ENCODE peak calls at places on chromosomes 13 and 19, in nine cellular contexts. W is central memory CD4-positive, alpha-beta T cell; N is gastrocnemius medialis; C is AG10803; A is progenitor cell of endocrine pancreas; H is HT1080; I is OCI-LY7; D is stimulated activated CD8-positive, alpha-beta memory T cell treated with anti-CD3 and anti-CD28 coated beads, Interleukin-2, amount 100 ng/mL, for 48 hours; F is NCI-H460. R is an unnamed sample.

GRCh38 chr19:49409441-49410029 is 13.7 kb downstream of the PTH2 start:
- DNase-seq in F (no peak), C (no peak), I (peak), D (no peak), W (peak), H (no peak), A (no peak), N (no peak), R (no peak)

GRCh38 chr13:93477238-93477637 is 250.6 kb downstream of the GPC6 start:
- DNase-seq in D (no peak), F (no peak), N (no peak), C (peak), H (no peak), I (no peak), A (no peak), W (no peak), R (peak)

GRCh38 chr13:66560189-66560588 is 669.9 kb downstream of the PCDH9 start:
- DNase-seq in I (no peak), H (no peak), N (no peak), A (no peak), D (no peak), C (no peak), W (no peak), F (no peak), R (no peak)

GRCh38 chr19:23440791-23441190 is 45.5 kb upstream of the ZNF91 start:
- DNase-seq in H (no peak), F (no peak), A (no peak), D (peak), C (no peak), N (no peak), W (no peak), I (peak), R (no peak)

GRCh38 chr13:52348983-52349780 is 56.8 kb downstream of the THSD1 start:
- DNase-seq in F (peak), D (no peak), A (no peak), I (no peak), H (peak), C (peak), N (no peak), W (no peak), R (peak)

GRCh38 chr13:74206061-74206561 is 71.9 kb upstream of the KLF12 start:
- DNase-seq in F (no peak), A (no peak), W (no peak), N (no peak), H (peak), D (no peak), C (peak), I (no peak), R (peak)

GRCh38 chr13:77544365-77544764 is 8.9 kb downstream of the SCEL start:
- DNase-seq in D (no peak), W (no peak), C (peak), N (peak), H (peak), I (no peak), F (no peak), A (no peak), R (peak)

GRCh38 chr19:51702103-51702753 is 9.1 kb downstream of the SPACA6 start:
- DNase-seq in C (peak), H (no peak), W (no peak), F (no peak), I (peak), N (no peak), A (peak), D (peak), R (no peak)

GRCh38 chr19:3198901-3199700 is 13.4 kb downstream of the NCLN start:
- DNase-seq in H (no peak), F (no peak), I (no peak), D (no peak), C (no peak), N (no peak), A (no peak), W (no peak), R (no peak)

GRCh38 chr19:1161716-1162115 is 12.4 kb downstream of the SBNO2 start:
- DNase-seq in H (no peak), F (no peak), D (no peak), I (no peak), N (peak), C (no peak), A (no peak), W (no peak), R (no peak)

GRCh38 chr19:38728752-38729541 is 15.3 kb downstream of the CAPN12 start:
- DNase-seq in A (no peak), H (no peak), D (no peak), C (no peak), W (no peak), I (no peak), N (no peak), F (no peak), R (no peak)

GRCh38 chr19:52331757-52332156 is 4.3 kb upstream of the ZNF610 start:
- DNase-seq in F (no peak), I (no peak), C (no peak), W (no peak), N (no peak), H (no peak), D (no peak), A (no peak), R (peak)

GRCh38 chr19:16005925-16006324 is 57.1 kb downstream of the OR10H4 start:
- DNase-seq in W (no peak), D (no peak), F (no peak), A (no peak), C (no peak), H (no peak), N (no peak), I (no peak), R (no peak)

GRCh38 chr19:19459099-19459498 is 53.6 kb downstream of the GATAD2A start:
- DNase-seq in H (no peak), D (no peak), W (peak), C (peak), N (no peak), F (no peak), A (no peak), I (no peak), R (peak)

GRCh38 chr13:92901739-92902138 is 324.9 kb upstream of the GPC6 start:
- DNase-seq in W (no peak), D (no peak), I (no peak), N (no peak), F (no peak), H (no peak), A (no peak), C (no peak), R (peak)

GRCh38 chr19:14021474-14021873 is 6.5 kb upstream of the RLN3 start:
- DNase-seq in F (no peak), W (no peak), A (no peak), C (no peak), I (no peak), H (no peak), D (no peak), N (no peak), R (no peak)

GRCh38 chr13:94534171-94534570 is 54.7 kb upstream of the DCT start:
- DNase-seq in C (no peak), N (no peak), F (no peak), W (no peak), D (no peak), A (no peak), I (no peak), H (no peak), R (peak)

GRCh38 chr19:27779953-27780352 is 1433.0 kb downstream of the UQCRFS1 start:
- DNase-seq in W (no peak), C (no peak), D (no peak), A (no peak), N (no peak), I (peak), H (no peak), F (no peak), R (no peak)

GRCh38 chr19:4597975-4598671 is 38.6 kb upstream of the SEMA6B start:
- DNase-seq in F (peak), H (no peak), I (peak), W (no peak), N (no peak), D (peak), A (no peak), C (no peak), R (no peak)

GRCh38 chr19:30082611-30083010 is 140.6 kb downstream of the URI1 start:
- DNase-seq in W (no peak), N (no peak), A (no peak), I (no peak), D (no peak), F (no peak), C (no peak), H (no peak), R (no peak)

GRCh38 chr19:55258476-55258827 is 365 bp downstream of the PPP6R1 start:
- DNase-seq in H (no peak), A (peak), D (peak), W (no peak), C (no peak), N (no peak), F (no peak), I (no peak), R (peak)

GRCh38 chr19:17582613-17583012 is 27.2 kb downstream of the COLGALT1 start:
- DNase-seq in D (no peak), F (no peak), I (no peak), W (no peak), H (no peak), N (no peak), A (no peak), C (no peak), R (no peak)

GRCh38 chr19:47152632-47153031 is 22.0 kb downstream of the SAE1 start:
- DNase-seq in F (no peak), I (no peak), W (no peak), A (no peak), H (no peak), C (no peak), D (no peak), N (no peak), R (no peak)

GRCh38 chr19:2926341-2927031 is 18.3 kb downstream of the ZNF77 start:
- DNase-seq in H (no peak), I (no peak), A (no peak), W (no peak), C (no peak), F (no peak), D (no peak), N (no peak), R (no peak)

GRCh38 chr19:35247526-35248309 is 1.1 kb upstream of the LSR start:
- DNase-seq in A (peak), F (no peak), C (no peak), H (no peak), I (peak), N (no peak), W (peak), D (peak), R (no peak)

GRCh38 chr13:81738364-81738763 is 1397.4 kb upstream of the SPRY2 start:
- DNase-seq in I (no peak), W (no peak), A (no peak), N (no peak), C (no peak), D (no peak), H (peak), F (peak), R (no peak)

GRCh38 chr13:101429733-101430132 is 13.4 kb upstream of the NALCN start:
- DNase-seq in W (no peak), A (no peak), H (peak), D (no peak), N (no peak), C (no peak), F (no peak), I (no peak), R (no peak)

GRCh38 chr19:57338798-57339378 is 12.2 kb upstream of the ZNF304 start:
- DNase-seq in H (no peak), C (no peak), I (no peak), F (no peak), N (no peak), D (no peak), W (no peak), A (no peak), R (peak)

GRCh38 chr19:4676955-4677731 is 7.0 kb upstream of the MYDGF start:
- DNase-seq in D (peak), H (no peak), F (peak), A (no peak), C (peak), I (peak), W (no peak), N (no peak), R (no peak)

GRCh38 chr13:105336706-105337582 is 1198.5 kb downstream of the EFNB2 start:
- DNase-seq in N (no peak), H (no peak), I (no peak), A (no peak), C (peak), D (no peak), F (no peak), W (no peak), R (peak)

GRCh38 chr13:48504606-48505369 is 28.1 kb downstream of the RCBTB2 start:
- DNase-seq in N (no peak), H (no peak), D (no peak), A (no peak), F (no peak), I (no peak), W (no peak), C (no peak), R (no peak)

GRCh38 chr19:12723643-12724426 is at the start of gene TNPO2:
- DNase-seq in C (peak), A (peak), I (peak), H (no peak), F (peak), N (peak), W (peak), D (peak), R (peak)

GRCh38 chr13:26025196-26025595 is 26.6 kb downstream of the SHISA2 start:
- DNase-seq in W (no peak), C (no peak), H (no peak), A (no peak), N (no peak), I (no peak), D (no peak), F (no peak), R (no peak)

R was measured in astrocyte.